ENCODE peak calls at places on chromosomes 12 and 14, in seven cellular contexts. R, L, P, U, O, F and B are unnamed samples.

GRCh38 chr14:94383777-94384176 is 4.6 kb downstream of the SERPINA1 start:
- DNase-seq in R (peak; percentile 20), L (no peak), P (no peak), U (no peak), O (no peak), F (no peak), B (no peak)

GRCh38 chr14:100850841-100851585 is 25.1 kb downstream of the MEG3 start:
- DNase-seq in R (peak; percentile 83), L (peak; percentile 44), P (no peak), U (peak; percentile 74), O (peak; percentile 48), F (peak; percentile 79), B (peak; percentile 78)

GRCh38 chr14:34340226-34340625 is 121.8 kb downstream of the SPTSSA start:
- DNase-seq in R (no peak), L (no peak), P (no peak), U (no peak), O (no peak), F (no peak), B (no peak)

GRCh38 chr14:68631058-68631690 is 161.7 kb downstream of the ZFP36L1 start:
- DNase-seq in R (no peak), L (no peak), P (no peak), U (no peak), O (no peak), F (no peak), B (no peak)

GRCh38 chr14:51922624-51923023 is 62.2 kb downstream of the GNG2 start:
- DNase-seq in R (peak; percentile 76), L (no peak), P (no peak), U (no peak), O (no peak), F (no peak), B (no peak)

GRCh38 chr14:59755388-59755787 is 115.2 kb downstream of the RTN1 start:
- DNase-seq in R (no peak), L (no peak), P (no peak), U (no peak), O (no peak), F (no peak), B (no peak)

GRCh38 chr12:54300267-54300731 is 516 bp downstream of the NFE2 start:
- DNase-seq in R (no peak), L (no peak), P (no peak), U (no peak), O (no peak), F (no peak), B (no peak)

GRCh38 chr14:29069228-29069627 is 302.6 kb downstream of the FOXG1 start:
- DNase-seq in R (no peak), L (no peak), P (no peak), U (no peak), O (no peak), F (no peak), B (no peak)

GRCh38 chr12:6478406-6478805 is 7.9 kb upstream of the VAMP1 start:
- DNase-seq in R (no peak), L (no peak), P (no peak), U (no peak), O (no peak), F (no peak), B (no peak)

GRCh38 chr14:90336985-90337384 is 5.2 kb upstream of the NRDE2 start:
- DNase-seq in R (no peak), L (no peak), P (no peak), U (no peak), O (no peak), F (no peak), B (no peak)

GRCh38 chr12:5258498-5258897 is 173.4 kb upstream of the NTF3 start:
- DNase-seq in R (no peak), L (no peak), P (no peak), U (no peak), O (no peak), F (no peak), B (no peak)

GRCh38 chr14:70714055-70714550 is 72.4 kb downstream of the TTC9 start:
- DNase-seq in R (no peak), L (no peak), P (peak; percentile 13), U (peak; percentile 54), O (peak; percentile 57), F (peak; percentile 89), B (no peak)

GRCh38 chr12:88052686-88053085 is 23.5 kb upstream of the C12orf50 start:
- DNase-seq in R (no peak), L (no peak), P (no peak), U (peak; percentile 27), O (peak; percentile 30), F (peak; percentile 62), B (no peak)

GRCh38 chr12:54377797-54378515 is 6.6 kb downstream of the ZNF385A start:
- DNase-seq in R (no peak), L (no peak), P (no peak), U (no peak), O (no peak), F (no peak), B (no peak)

GRCh38 chr12:124013073-124013472 is 40.1 kb downstream of the ZNF664 start:
- DNase-seq in R (no peak), L (no peak), P (no peak), U (no peak), O (no peak), F (no peak), B (no peak)

GRCh38 chr12:19530631-19531020 is 91.3 kb downstream of the AEBP2 start:
- DNase-seq in R (no peak), L (no peak), P (no peak), U (no peak), O (no peak), F (no peak), B (no peak)

GRCh38 chr12:19527876-19528275 is 88.6 kb downstream of the AEBP2 start:
- DNase-seq in R (no peak), L (no peak), P (no peak), U (no peak), O (no peak), F (no peak), B (no peak)

GRCh38 chr12:19525236-19525635 is 85.9 kb downstream of the AEBP2 start:
- DNase-seq in R (no peak), L (no peak), P (no peak), U (no peak), O (no peak), F (no peak), B (no peak)

GRCh38 chr12:19529933-19530630 is 90.8 kb downstream of the AEBP2 start:
- DNase-seq in R (no peak), L (no peak), P (no peak), U (no peak), O (no peak), F (no peak), B (no peak)

DNA sequence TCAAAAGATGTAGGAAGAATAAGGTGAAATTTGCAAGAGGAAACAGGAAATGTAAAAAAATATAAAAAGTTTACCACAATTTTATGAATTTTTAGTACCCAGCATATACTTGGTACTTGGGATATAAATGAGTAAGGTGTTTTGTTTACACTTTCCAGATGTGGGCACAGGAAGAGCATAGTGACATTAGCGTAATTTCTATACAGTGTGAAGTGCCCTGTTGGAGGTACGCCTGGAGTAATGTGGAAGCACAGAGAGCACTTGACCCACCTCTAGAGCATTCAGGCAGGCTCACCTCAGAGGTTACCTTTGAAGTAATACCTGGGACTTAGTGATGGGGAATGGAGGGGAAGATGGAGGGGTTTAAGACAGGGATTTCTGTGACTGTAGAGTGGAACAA is 89.5 kb downstream of the AEBP2 start:
- DNase-seq in R (no peak), L (no peak), P (no peak), U (no peak), O (no peak), F (no peak), B (no peak)
- TF ChIP-seq POLR2AphosphoS5 in R (no peak), L (peak; percentile 64), P (no peak), U (no peak), O (no peak), F (no peak), B (no peak)

GRCh38 chr14:24274101-24274543 is 2.7 kb upstream of the RABGGTA start:
- DNase-seq in R (no peak), L (no peak), P (no peak), U (no peak), O (no peak), F (peak; percentile 21), B (no peak)

GRCh38 chr14:24272442-24272841 is 1.0 kb upstream of the RABGGTA start:
- DNase-seq in R (no peak), L (no peak), P (no peak), U (no peak), O (no peak), F (no peak), B (no peak)

GRCh38 chr14:24275524-24276139 is 4.2 kb upstream of the RABGGTA start:
- DNase-seq in R (no peak), L (no peak), P (no peak), U (no peak), O (peak; percentile 47), F (peak; percentile 49), B (no peak)

GRCh38 chr14:24271834-24272263 is 452 bp upstream of the RABGGTA start:
- DNase-seq in R (no peak), L (no peak), P (no peak), U (no peak), O (no peak), F (no peak), B (no peak)

DNA sequence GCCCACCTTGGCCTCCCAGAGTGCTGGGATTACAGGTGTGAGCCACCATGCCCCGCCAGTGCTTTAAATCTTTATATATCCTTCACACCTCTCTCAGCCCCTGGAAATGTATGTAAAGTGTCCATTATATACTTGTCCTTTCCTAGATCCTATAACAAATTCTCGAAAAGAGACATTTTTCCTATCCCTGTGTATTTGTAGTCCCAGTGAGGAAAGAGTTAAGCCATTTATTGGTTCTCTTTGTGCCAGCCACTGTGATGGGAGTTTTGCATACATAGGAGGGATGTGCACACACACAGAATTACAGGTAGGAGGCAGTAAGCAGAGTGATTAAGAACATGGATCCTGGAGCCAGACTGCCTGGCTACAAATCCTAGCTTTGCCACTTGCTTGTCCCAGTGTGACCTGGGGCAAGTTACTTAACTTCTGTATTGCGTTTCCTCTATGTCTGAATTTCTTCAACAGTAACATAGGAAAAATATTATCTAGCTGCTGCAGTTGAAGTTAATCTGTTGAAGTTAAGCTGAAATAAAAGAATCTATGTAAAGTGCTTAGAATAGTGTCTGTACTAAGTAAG is 2.1 kb upstream of the RABGGTA start:
- DNase-seq in R (no peak), L (no peak), P (no peak), U (no peak), O (peak; percentile 60), F (peak; percentile 35), B (no peak)
- TF ChIP-seq CTCF in R (no peak), L (no peak), P (peak; percentile 17), U (peak; percentile 39), O (peak; percentile 41), F (peak; percentile 4), B (no peak)

GRCh38 chr14:102278631-102278935 is 26.4 kb downstream of the MOK start:
- DNase-seq in R (no peak), L (no peak), P (no peak), U (no peak), O (no peak), F (no peak), B (no peak)
- H3K27ac ChIP-seq in R (peak overlapping the region; percentile 56), L (no peak overlapping the region), P (peak overlapping the region; percentile 81), U (peak overlapping the region; percentile 66), O (no peak overlapping the region), F (no peak overlapping the region), B (no peak overlapping the region)

GRCh38 chr12:104478396-104479140 is 21.8 kb downstream of the CHST11 start:
- DNase-seq in R (no peak), L (no peak), P (no peak), U (no peak), O (no peak), F (no peak), B (no peak)
- TF ChIP-seq POLR2AphosphoS5 in R (no peak), L (no peak), P (no peak), U (no peak), O (no peak), F (no peak), B (no peak)